ENCODE peak calls at places on chromosomes 1 and 21, in seven cellular contexts. D is uterus; T is cardiac muscle cell; Q is sigmoid colon; S is tibial artery; O is HCT116; N is CD8-positive, alpha-beta T cell. H is an unnamed sample.

GRCh38 chr1:55286851-55287602 is 71.9 kb upstream of the USP24 start:
- DNase-seq in D (no peak), T (no peak), Q (no peak), S (no peak), O (no peak), N (no peak), H (no peak)

GRCh38 chr1:36924282-36924791 is 110.0 kb downstream of the GRIK3 start:
- DNase-seq in D (no peak), T (peak; percentile 92), Q (peak; percentile 63), S (peak; percentile 51), O (no peak), N (peak; percentile 5), H (peak; percentile 3)

GRCh38 chr1:83900530-83900929 is 98.4 kb downstream of the TTLL7 start:
- DNase-seq in D (no peak), T (no peak), Q (no peak), S (no peak), O (no peak), N (no peak), H (no peak)

GRCh38 chr1:228752604-228753132 is 17.4 kb downstream of the RHOU start:
- DNase-seq in D (no peak), T (no peak), Q (no peak), S (no peak), O (no peak), N (no peak), H (no peak)

GRCh38 chr1:98468111-98468717 is 193.3 kb upstream of the SNX7 start:
- DNase-seq in D (no peak), T (peak; percentile 53), Q (no peak), S (no peak), O (peak; percentile 44), N (no peak), H (no peak)

GRCh38 chr1:8334106-8334851 is 16.4 kb downstream of the SLC45A1 start:
- DNase-seq in D (no peak), T (no peak), Q (no peak), S (no peak), O (no peak), N (no peak), H (no peak)

GRCh38 chr1:154478639-154479038 is 23.4 kb upstream of the TDRD10 start:
- DNase-seq in D (no peak), T (no peak), Q (no peak), S (no peak), O (no peak), N (no peak), H (peak; percentile 32)

GRCh38 chr1:115158181-115158580 is 68.9 kb upstream of the TSPAN2 start:
- DNase-seq in D (peak; percentile 49), T (no peak), Q (no peak), S (peak; percentile 86), O (no peak), N (no peak), H (no peak)

GRCh38 chr1:229296541-229296941 is 25.6 kb downstream of the RAB4A start:
- DNase-seq in D (no peak), T (peak; percentile 74), Q (no peak), S (no peak), O (no peak), N (no peak), H (no peak)

GRCh38 chr1:159803946-159804695 is 2.0 kb downstream of the FCRL6 start:
- DNase-seq in D (no peak), T (no peak), Q (no peak), S (no peak), O (no peak), N (no peak), H (no peak)

GRCh38 chr1:7172804-7173203 is 387.6 kb downstream of the CAMTA1 start:
- DNase-seq in D (no peak), T (no peak), Q (no peak), S (no peak), O (no peak), N (no peak), H (no peak)

GRCh38 chr1:9593492-9594465 is 5.1 kb downstream of the TMEM201 start:
- DNase-seq in D (peak; percentile 48), T (peak; percentile 94), Q (peak; percentile 80), S (no peak), O (no peak), N (no peak), H (no peak)

GRCh38 chr1:67719329-67720196 is 34.6 kb downstream of the GADD45A start:
- DNase-seq in D (no peak), T (no peak), Q (no peak), S (no peak), O (no peak), N (no peak), H (no peak)

GRCh38 chr1:156813750-156814570 is 2.7 kb downstream of the SH2D2A start:
- DNase-seq in D (peak; percentile 49), T (peak; percentile 56), Q (peak; percentile 83), S (peak; percentile 77), O (peak; percentile 19), N (peak; percentile 47), H (peak; percentile 36)

GRCh38 chr21:32044205-32044874 is 171.5 kb downstream of the HUNK start:
- DNase-seq in D (no peak), T (no peak), Q (no peak), S (no peak), O (no peak), N (no peak), H (no peak)

GRCh38 chr1:28595412-28596191 is 3.5 kb downstream of the RAB42 start:
- DNase-seq in D (no peak), T (no peak), Q (no peak), S (no peak), O (no peak), N (no peak), H (no peak)

GRCh38 chr1:238232036-238232744 is 341.5 kb upstream of the ZP4 start:
- DNase-seq in D (no peak), T (no peak), Q (no peak), S (no peak), O (no peak), N (no peak), H (no peak)

GRCh38 chr1:218377143-218377660 is 32.1 kb downstream of the TGFB2 start:
- DNase-seq in D (no peak), T (no peak), Q (no peak), S (no peak), O (peak; percentile 76), N (peak; percentile 29), H (peak; percentile 16)

GRCh38 chr21:36964398-36964797 is 2.1 kb downstream of the HLCS start:
- DNase-seq in D (no peak), T (no peak), Q (no peak), S (no peak), O (no peak), N (no peak), H (no peak)

GRCh38 chr21:36964832-36965719 is 1.4 kb downstream of the HLCS start:
- DNase-seq in D (no peak), T (no peak), Q (no peak), S (no peak), O (no peak), N (no peak), H (no peak)

GRCh38 chr21:36966846-36967657 is 583 bp upstream of the HLCS start:
- DNase-seq in D (peak; percentile 43), T (no peak), Q (no peak), S (no peak), O (no peak), N (no peak), H (no peak)

GRCh38 chr21:36965720-36966065 is 776 bp downstream of the HLCS start:
- DNase-seq in D (no peak), T (no peak), Q (no peak), S (no peak), O (no peak), N (no peak), H (no peak)

GRCh38 chr21:36966066-36966845 is at the start of gene HLCS:
- DNase-seq in D (peak; percentile 53), T (peak; percentile 81), Q (peak; percentile 85), S (peak; percentile 82), O (no peak), N (peak; percentile 70), H (peak; percentile 69)
- H3K27ac ChIP-seq in D (peak within 1 kb of the TSS; percentile 72), T (peak within 1 kb of the TSS; percentile 78), Q (peak within 1 kb of the TSS; percentile 78), S (peak within 1 kb of the TSS; percentile 91), O (peak within 1 kb of the TSS; percentile 90), N (peak within 1 kb of the TSS; percentile 63), H (peak within 1 kb of the TSS; percentile 63)

GRCh38 chr1:25501235-25502058 is 42.0 kb upstream of the LDLRAP1 start:
- DNase-seq in D (no peak), T (no peak), Q (peak; percentile 46), S (no peak), O (peak; percentile 16), N (no peak), H (no peak)
- TF ChIP-seq CTCF in D (no peak), T (peak; percentile 27), Q (no peak), S (no peak), O (peak; percentile 22), N (peak; percentile 24), H (no peak)

GRCh38 chr1:245153081-245153644 is 1.6 kb upstream of the KIF26B start:
- DNase-seq in D (peak; percentile 31), T (peak; percentile 89), Q (no peak), S (peak; percentile 62), O (peak; percentile 60), N (peak; percentile 36), H (peak; percentile 42)
- H3K27me3 ChIP-seq in D (no peaks in the 10 kb centered on the region), T (no peaks in the 10 kb centered on the region), Q (peaks cover 36% of the 10 kb centered on the region), S (peaks cover 60% of the 10 kb centered on the region), O (peaks cover 23% of the 10 kb centered on the region), N (peaks cover 38% of the 10 kb centered on the region), H (peaks cover 75% of the 10 kb centered on the region)

GRCh38 chr1:22142315-22143064 is 407 bp downstream of the WNT4 start:
- DNase-seq in D (no peak), T (peak; percentile 53), Q (no peak), S (no peak), O (no peak), N (no peak), H (no peak)

GRCh38 chr1:22141493-22141892 is 1.4 kb downstream of the WNT4 start:
- DNase-seq in D (no peak), T (no peak), Q (no peak), S (no peak), O (no peak), N (no peak), H (no peak)

GRCh38 chr1:22140681-22141080 is 2.2 kb downstream of the WNT4 start:
- DNase-seq in D (no peak), T (no peak), Q (no peak), S (no peak), O (no peak), N (no peak), H (no peak)

GRCh38 chr1:22143065-22143514 is at the start of gene WNT4:
- DNase-seq in D (no peak), T (peak; percentile 77), Q (no peak), S (no peak), O (no peak), N (peak; percentile 4), H (no peak)

DNA sequence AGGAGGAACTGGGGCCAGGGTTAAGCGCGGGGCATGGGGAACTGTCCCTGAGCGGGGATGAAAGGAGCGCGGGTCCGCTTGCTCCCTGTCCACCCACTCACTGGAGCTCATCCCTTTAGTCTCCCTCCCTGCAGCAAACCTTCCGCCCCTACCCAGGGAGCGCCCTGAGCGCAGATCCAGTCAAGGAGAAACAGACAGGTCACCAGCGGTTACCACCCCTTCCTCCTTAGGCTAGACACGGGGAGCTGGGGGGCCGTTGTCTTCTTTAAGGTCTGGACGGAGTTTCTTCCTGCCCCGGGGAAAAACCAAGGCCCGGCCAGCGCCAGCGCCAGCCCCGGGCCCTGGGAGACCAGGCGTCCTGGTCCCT is 966 bp downstream of the WNT4 start:
- DNase-seq in D (no peak), T (peak; percentile 12), Q (no peak), S (no peak), O (no peak), N (no peak), H (no peak)
- H3K27ac ChIP-seq in D (no peak overlapping the region), T (no peak overlapping the region), Q (no peak overlapping the region), S (no peak overlapping the region), O (no peak overlapping the region), N (no peak overlapping the region), H (no peak overlapping the region)

H was measured in CD4-positive, alpha-beta T cell.